ENCODE peak calls at places on chromosome 18, in five cellular contexts. T, B, Q, A and G are unnamed samples.

GRCh38 chr18:49183921-49184320 is 233.2 kb upstream of the SMAD7 start:
- DNase-seq in T (no peak), B (peak), Q (no peak), A (no peak), G (no peak)

GRCh38 chr18:50545936-50546335 is 14.0 kb upstream of the MAPK4 start:
- DNase-seq in T (no peak), B (no peak), Q (no peak), A (no peak), G (no peak)

GRCh38 chr18:60053747-60054304 is 154.0 kb downstream of the PMAIP1 start:
- DNase-seq in T (no peak), B (peak), Q (peak), A (peak), G (no peak)

GRCh38 chr18:63285332-63285731 is 34.2 kb downstream of the BCL2 start:
- DNase-seq in T (no peak), B (no peak), Q (no peak), A (no peak), G (no peak)

GRCh38 chr18:31401156-31402025 is 24.8 kb downstream of the DSG4 start:
- DNase-seq in T (no peak), B (no peak), Q (no peak), A (no peak), G (no peak)

GRCh38 chr18:48893559-48894265 is 57.1 kb downstream of the SMAD7 start:
- DNase-seq in T (no peak), B (no peak), Q (no peak), A (no peak), G (no peak)

GRCh38 chr18:31942301-31942998 is 478 bp downstream of the TRAPPC8 start:
- DNase-seq in T (no peak), B (peak), Q (peak), A (peak), G (no peak)

GRCh38 chr18:62596145-62597005 is 73.5 kb downstream of the ZCCHC2 start:
- DNase-seq in T (no peak), B (no peak), Q (no peak), A (no peak), G (no peak)

GRCh38 chr18:26133652-26134051 is at the start of gene PSMA8:
- DNase-seq in T (no peak), B (no peak), Q (peak), A (peak), G (peak)

GRCh38 chr18:41870191-41870590 is 84.8 kb upstream of the PIK3C3 start:
- DNase-seq in T (no peak), B (no peak), Q (no peak), A (no peak), G (no peak)

DNA sequence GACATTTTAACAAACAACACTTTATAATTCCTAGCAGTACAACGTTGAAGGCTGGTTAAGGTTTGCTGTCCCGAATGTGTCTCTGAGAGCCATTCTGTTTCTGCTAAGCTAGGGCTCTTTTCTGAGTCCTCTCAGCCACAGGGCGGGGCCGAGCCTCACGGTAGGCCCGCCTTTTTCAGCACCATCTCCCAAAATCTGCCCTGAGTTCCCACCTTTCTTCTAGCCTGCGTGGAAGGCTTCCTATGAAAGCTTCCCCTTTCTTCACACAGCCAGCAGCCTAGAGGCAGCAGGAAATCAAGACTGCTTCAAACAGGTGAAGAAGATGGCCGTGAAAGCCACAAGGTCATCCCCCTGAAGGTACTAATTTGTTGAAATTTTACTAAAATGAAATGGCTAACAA is 255.5 kb downstream of the CDH2 start:
- DNase-seq in T (no peak), B (no peak), Q (peak), A (peak), G (no peak)
- H3K18ac ChIP-seq in T (peak), B (no peak), Q (no peak), A (no peak), G (no peak)

GRCh38 chr18:39455300-39455699 is 1889.7 kb upstream of the CELF4 start:
- DNase-seq in T (no peak), B (peak), Q (no peak), A (no peak), G (no peak)
- H3K18ac ChIP-seq in T (no peak), B (no peak), Q (peak), A (no peak), G (no peak)

GRCh38 chr18:21441670-21442069 is 158.8 kb downstream of the ESCO1 start:
- DNase-seq in T (no peak), B (no peak), Q (no peak), A (no peak), G (no peak)
- H3K18ac ChIP-seq in T (no peak), B (no peak), Q (no peak), A (no peak), G (no peak)

GRCh38 chr18:76391746-76392145 is 103.3 kb downstream of the ZNF516 start:
- DNase-seq in T (no peak), B (no peak), Q (no peak), A (no peak), G (no peak)
- H3K18ac ChIP-seq in T (no peak), B (no peak), Q (no peak), A (no peak), G (no peak)

GRCh38 chr18:24629926-24630325 is 169.5 kb downstream of the HRH4 start:
- DNase-seq in T (no peak), B (no peak), Q (no peak), A (no peak), G (no peak)

GRCh38 chr18:24628360-24628759 is 167.9 kb downstream of the HRH4 start:
- DNase-seq in T (no peak), B (peak), Q (no peak), A (no peak), G (no peak)

GRCh38 chr18:24631238-24632025 is 171.0 kb downstream of the HRH4 start:
- DNase-seq in T (no peak), B (peak), Q (peak), A (peak), G (peak)

GRCh38 chr18:24630346-24630880 is 170.0 kb downstream of the HRH4 start:
- DNase-seq in T (no peak), B (no peak), Q (no peak), A (no peak), G (no peak)

DNA sequence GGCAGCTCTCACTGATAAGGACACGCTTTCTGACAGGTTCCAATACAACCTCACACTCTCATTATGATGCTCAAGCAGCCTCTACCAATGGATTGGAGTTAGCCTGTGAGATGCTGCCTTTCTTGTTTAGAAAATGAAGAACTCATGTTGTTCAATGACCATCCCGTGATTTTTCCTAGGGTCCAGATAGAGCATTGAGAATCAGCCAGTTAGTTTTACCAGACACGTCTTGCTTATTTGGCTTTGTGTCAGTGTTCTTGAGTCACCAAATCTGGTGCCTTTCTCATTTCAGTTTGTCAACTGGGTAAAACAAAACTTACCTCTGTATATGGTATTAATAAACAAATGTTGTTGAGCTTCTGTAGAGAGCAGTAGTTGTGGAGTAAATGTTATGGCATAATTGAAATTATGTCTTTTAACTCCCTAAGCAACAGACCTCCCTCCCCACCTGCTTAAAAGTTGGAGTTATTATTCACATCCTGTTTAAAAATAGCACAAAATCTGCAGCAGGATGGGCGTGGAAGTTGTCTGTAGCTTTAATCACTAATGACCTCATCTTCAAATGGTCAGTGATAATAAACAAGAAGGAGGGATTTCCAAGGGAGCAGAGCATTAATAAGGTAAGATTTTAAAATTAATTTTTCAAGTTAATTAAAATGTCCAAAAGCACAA is 167.3 kb downstream of the HRH4 start:
- DNase-seq in T (no peak), B (peak), Q (no peak), A (no peak), G (no peak)
- H3K18ac ChIP-seq in T (no peak), B (peak), Q (no peak), A (no peak), G (no peak)

GRCh38 chr18:8069708-8070107 is 502.6 kb downstream of the PTPRM start:
- DNase-seq in T (no peak), B (no peak), Q (no peak), A (no peak), G (no peak)

DNA sequence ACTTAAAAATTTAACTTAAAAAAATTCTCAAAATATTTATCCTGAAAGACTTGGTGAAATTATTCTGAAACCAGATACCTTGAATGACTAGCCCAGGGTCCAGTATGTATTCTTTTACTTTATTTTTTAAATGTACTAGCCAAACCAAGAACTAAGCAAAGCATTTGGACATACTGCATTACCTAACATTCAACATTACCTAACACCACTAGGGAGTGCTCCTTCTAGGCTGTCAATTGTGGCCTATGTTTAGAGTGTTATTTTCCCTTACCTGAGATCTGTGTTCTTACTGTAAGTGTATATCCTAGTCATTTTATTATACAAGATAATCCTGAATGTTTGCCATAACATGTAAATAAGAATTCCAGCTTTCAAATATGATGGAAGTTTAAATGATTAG is 496.6 kb downstream of the PTPRM start:
- DNase-seq in T (no peak), B (no peak), Q (peak), A (no peak), G (no peak)
- H3K18ac ChIP-seq in T (no peak), B (no peak), Q (no peak), A (no peak), G (no peak)